ENCODE peak calls at places on chromosomes 1 and 21, in four cellular contexts. T is transverse colon, Q is NB4, C is lower leg skin. D is an unnamed sample.

GRCh38 chr21:38352536-38353219 is 95.9 kb downstream of the KCNJ15 start:
- DNase-seq in T (peak; percentile 59), Q (peak; percentile 43), C (peak; percentile 66), D (peak; percentile 26)

GRCh38 chr21:26469789-26470188 is 103.3 kb downstream of the CYYR1 start:
- DNase-seq in C (peak; percentile 71), T (no peak), Q (no peak), D (no peak)

GRCh38 chr21:38787461-38788274 is 18.1 kb upstream of the ETS2 start:
- DNase-seq in Q (peak; percentile 76), C (no peak), T (peak; percentile 83), D (no peak)

GRCh38 chr1:175363046-175363445 is 170.5 kb upstream of the KIAA0040 start:
- DNase-seq in Q (no peak), C (no peak), T (no peak), D (no peak)

GRCh38 chr1:99560192-99561040 is 85.5 kb upstream of the PALMD start:
- DNase-seq in C (no peak), Q (no peak), T (no peak), D (no peak)

GRCh38 chr1:29397981-29398380 is 161.7 kb downstream of the PTPRU start:
- DNase-seq in Q (no peak), C (no peak), T (no peak), D (no peak)

GRCh38 chr1:89257036-89257435 is 15.6 kb downstream of the GBP5 start:
- DNase-seq in C (no peak), T (no peak), Q (peak; percentile 25), D (no peak)

GRCh38 chr1:53025034-53025777 is 36.8 kb upstream of the PODN start:
- DNase-seq in C (no peak), Q (no peak), T (peak; percentile 39), D (peak; percentile 64)

GRCh38 chr21:42678118-42678430 is 24.7 kb downstream of the PDE9A start:
- DNase-seq in T (no peak), Q (no peak), C (no peak), D (no peak)

GRCh38 chr1:53639251-53639721 is 99.7 kb downstream of the GLIS1 start:
- DNase-seq in Q (no peak), T (no peak), C (peak; percentile 35), D (no peak)

GRCh38 chr1:11000526-11000925 is 11.9 kb upstream of the TARDBP start:
- DNase-seq in Q (no peak), T (no peak), C (no peak), D (no peak)

GRCh38 chr1:229757226-229757625 is 131.2 kb downstream of the URB2 start:
- DNase-seq in T (no peak), C (no peak), Q (no peak), D (no peak)

GRCh38 chr1:17355898-17356297 is 16.1 kb upstream of the PADI6 start:
- DNase-seq in Q (no peak), T (no peak), C (no peak), D (no peak)

DNA sequence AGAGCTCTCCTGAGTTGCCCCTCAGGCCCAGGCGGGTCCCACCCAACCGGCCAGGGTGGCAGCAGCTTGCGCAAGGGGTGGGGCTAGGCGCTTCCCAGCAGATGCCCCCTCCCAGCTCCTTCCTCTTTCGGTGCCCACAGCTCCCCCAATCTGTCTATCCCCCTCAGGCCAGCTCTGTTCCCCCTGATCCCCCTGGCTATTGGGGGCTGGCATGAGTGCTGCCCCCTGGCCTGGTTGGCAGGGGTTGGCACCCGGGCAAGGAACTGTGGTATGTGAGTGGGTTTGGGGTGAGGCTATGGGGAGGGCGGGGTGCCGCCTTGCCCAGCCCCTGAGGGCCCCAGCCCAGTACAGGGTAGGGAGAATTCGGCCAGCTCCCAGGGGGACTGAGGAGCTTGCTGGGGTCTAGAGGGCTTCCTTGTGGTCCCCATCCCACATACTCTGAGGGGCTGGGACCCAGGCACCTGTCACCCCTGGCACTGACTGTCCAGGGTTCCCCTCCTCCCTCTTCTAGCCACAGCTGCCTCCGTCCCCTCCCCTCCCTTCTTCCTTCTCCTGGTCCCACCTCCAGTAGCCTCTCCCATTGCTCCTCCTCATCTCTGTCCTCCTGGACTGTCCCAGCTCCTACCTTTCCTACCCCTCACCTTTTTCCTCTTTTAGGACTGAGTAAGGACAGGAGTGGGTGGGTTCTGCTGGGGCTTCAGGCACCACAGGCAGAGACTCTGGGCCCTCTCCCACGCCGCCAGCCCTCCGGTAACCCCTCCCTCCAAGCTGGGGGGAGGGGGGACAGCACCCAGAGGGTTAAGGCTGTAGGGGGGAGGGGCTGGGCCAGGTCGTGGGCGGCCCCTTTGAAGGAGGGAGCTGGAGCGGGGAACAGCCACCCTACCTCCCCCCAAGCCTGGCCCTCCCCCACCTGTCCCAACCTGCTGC is 5.7 kb downstream of the ZBTB7B start:
- DNase-seq in T (peak; percentile 71), C (no peak), Q (peak; percentile 78), D (no peak)
- TF ChIP-seq POLR2A in T (peak; percentile 54), C (no peak), Q (no peak), D (no peak)

DNA sequence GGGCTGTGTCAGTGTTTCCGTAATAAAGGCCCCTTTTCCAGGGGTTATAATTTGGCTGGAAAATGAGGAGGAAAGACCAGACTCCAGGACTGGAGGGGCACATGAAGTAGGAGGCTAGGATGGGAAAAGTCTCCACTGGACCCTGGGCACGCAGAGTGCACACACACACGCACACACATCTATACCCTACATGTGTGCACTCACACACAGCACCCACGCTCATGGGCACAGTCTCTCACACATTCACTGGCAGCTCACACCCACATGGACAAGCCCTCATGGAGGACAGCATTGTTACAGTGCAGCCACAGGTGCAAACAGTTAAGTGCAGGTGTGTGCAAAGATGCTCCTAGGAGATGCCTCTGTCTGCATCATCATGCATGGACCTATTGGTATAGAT is 9.0 kb upstream of the RUNX3 start:
- DNase-seq in C (no peak), Q (no peak), T (no peak), D (no peak)
- TF ChIP-seq POLR2A in C (no peak), Q (no peak), T (no peak), D (no peak)

DNA sequence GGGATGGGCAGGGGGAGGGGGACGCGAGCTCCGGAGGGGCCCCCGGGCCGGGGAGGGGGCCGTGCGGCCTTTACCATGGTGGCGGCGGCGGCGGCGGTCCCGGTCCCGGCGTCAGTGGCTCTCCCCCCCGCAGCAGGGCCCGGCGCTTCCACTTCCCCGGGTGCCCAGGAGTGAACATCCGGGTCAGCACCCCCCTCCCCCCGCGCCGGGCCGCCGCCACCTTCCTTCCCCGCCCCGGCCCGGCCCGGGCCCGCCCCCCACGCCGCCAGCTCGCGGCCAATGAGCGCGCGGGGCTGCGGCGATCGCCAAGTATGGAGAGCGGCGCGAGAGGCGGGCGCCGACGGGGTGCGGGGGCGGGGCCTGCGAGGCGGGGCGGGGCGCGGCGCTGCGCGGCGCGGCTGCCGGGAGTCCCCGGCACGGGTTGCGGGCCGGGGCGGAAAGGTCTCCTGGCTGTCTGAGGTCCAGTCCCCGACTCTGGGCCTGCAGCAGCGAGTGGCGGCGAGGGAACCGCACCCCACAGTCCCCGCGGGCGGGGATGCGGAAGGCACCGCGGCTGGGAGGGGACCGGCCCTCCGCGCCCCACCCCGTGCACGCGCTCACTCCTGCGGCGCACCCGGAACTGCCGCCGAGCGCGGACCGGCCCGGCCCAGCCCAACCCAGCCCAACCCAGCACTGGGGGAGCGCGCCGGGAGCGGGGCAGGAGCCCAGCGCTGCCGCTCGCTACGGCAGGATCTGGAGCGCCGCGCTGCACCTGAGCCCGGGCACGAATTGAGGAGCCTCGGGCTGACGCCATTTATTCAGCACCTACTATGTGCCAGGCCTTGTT is at the start of gene CAPZB:
- DNase-seq in T (peak; percentile 97), C (peak; percentile 92), Q (peak; percentile 92), D (peak; percentile 94)
- TF ChIP-seq POLR2A in T (peak; percentile 97), C (no peak), Q (peak; percentile 68), D (peak; percentile 82)

GRCh38 chr1:70084314-70084915 is 121.0 kb downstream of the LRRC40 start:
- DNase-seq in Q (peak; percentile 3), T (no peak), C (no peak), D (no peak)
- TF ChIP-seq POLR2A in Q (no peak), T (no peak), C (no peak), D (no peak)

D was measured in uterus.